ENCODE peak calls at places on chromosomes 4 and X, in eight cellular contexts. One of them, this sample, is unnamed.

GRCh38 chr4:243407-243806 is 61.9 kb downstream of the ZNF732 start:
- DNase-seq in RCC 7860: no peak
- DNase-seq in AG04450: no peak
- DNase-seq in AG09309: no peak
- DNase-seq in fibroblast of the aortic adventitia: no peak
- DNase-seq in HFFc6: no peak
- DNase-seq in Right ventricle myocardium superior: no peak
- DNase-seq in kidney: no peak
- DNase-seq in this sample: no peak

GRCh38 chr4:136831553-136831952 is 700.7 kb downstream of the PCDH18 start:
- DNase-seq in AG04450: no peak
- DNase-seq in kidney: no peak
- DNase-seq in HFFc6: no peak
- DNase-seq in RCC 7860: no peak
- DNase-seq in Right ventricle myocardium superior: no peak
- DNase-seq in AG09309: no peak
- DNase-seq in fibroblast of the aortic adventitia: no peak
- DNase-seq in this sample: no peak

GRCh38 chr4:56941403-56941802 is 33.7 kb downstream of the REST start:
- DNase-seq in Right ventricle myocardium superior: no peak
- DNase-seq in kidney: no peak
- DNase-seq in RCC 7860: no peak
- DNase-seq in AG09309: no peak
- DNase-seq in fibroblast of the aortic adventitia: no peak
- DNase-seq in HFFc6: no peak
- DNase-seq in AG04450: no peak
- DNase-seq in this sample: no peak

GRCh38 chr4:84681488-84682274 is 98.8 kb downstream of the CDS1 start:
- DNase-seq in AG09309: peak; percentile 45
- DNase-seq in RCC 7860: peak; percentile 77
- DNase-seq in kidney: no peak
- DNase-seq in Right ventricle myocardium superior: no peak
- DNase-seq in AG04450: peak; percentile 56
- DNase-seq in HFFc6: peak; percentile 79
- DNase-seq in fibroblast of the aortic adventitia: peak; percentile 72
- DNase-seq in this sample: no peak

GRCh38 chr4:71275570-71275969 is 63.2 kb upstream of the SLC4A4 start:
- DNase-seq in Right ventricle myocardium superior: no peak
- DNase-seq in kidney: no peak
- DNase-seq in AG04450: no peak
- DNase-seq in fibroblast of the aortic adventitia: no peak
- DNase-seq in AG09309: no peak
- DNase-seq in HFFc6: no peak
- DNase-seq in RCC 7860: no peak
- DNase-seq in this sample: no peak

GRCh38 chr4:31655328-31655727 is 935.2 kb downstream of the PCDH7 start:
- DNase-seq in AG04450: no peak
- DNase-seq in RCC 7860: no peak
- DNase-seq in AG09309: no peak
- DNase-seq in fibroblast of the aortic adventitia: peak; percentile 7
- DNase-seq in kidney: no peak
- DNase-seq in HFFc6: no peak
- DNase-seq in Right ventricle myocardium superior: no peak
- DNase-seq in this sample: no peak

GRCh38 chr4:150078996-150079581 is 844 bp downstream of the DCLK2 start:
- DNase-seq in kidney: peak; percentile 86
- DNase-seq in fibroblast of the aortic adventitia: peak; percentile 30
- DNase-seq in RCC 7860: peak; percentile 8
- DNase-seq in Right ventricle myocardium superior: peak; percentile 51
- DNase-seq in AG09309: no peak
- DNase-seq in HFFc6: peak; percentile 38
- DNase-seq in AG04450: no peak
- DNase-seq in this sample: peak; percentile 23

GRCh38 chrX:16870861-16871584 is 861 bp upstream of the RBBP7 start:
- DNase-seq in HFFc6: no peak
- DNase-seq in fibroblast of the aortic adventitia: no peak
- DNase-seq in RCC 7860: no peak
- DNase-seq in AG04450: no peak
- DNase-seq in AG09309: no peak
- DNase-seq in kidney: peak; percentile 88
- DNase-seq in Right ventricle myocardium superior: no peak
- DNase-seq in this sample: peak; percentile 46

GRCh38 chrX:124555036-124555595 is 208.8 kb downstream of the SH2D1A start:
- DNase-seq in Right ventricle myocardium superior: no peak
- DNase-seq in fibroblast of the aortic adventitia: no peak
- DNase-seq in kidney: no peak
- DNase-seq in AG04450: peak; percentile 39
- DNase-seq in HFFc6: peak; percentile 89
- DNase-seq in RCC 7860: peak; percentile 50
- DNase-seq in AG09309: no peak
- DNase-seq in this sample: no peak

This sample was measured in right lobe of liver.